ENCODE peak calls at places on chromosomes 16 and 17, in eight cellular contexts. W, Q, V, M, A, X, J and K are unnamed samples.
A peak's percentile ranks its signal among the peaks of the same experiment; 100 is the strongest.

GRCh38 chr17:60134396-60135159 is 15.2 kb upstream of the CA4 start:
- DNase-seq in M (peak; percentile 64), Q (peak; percentile 63), W (peak; percentile 55), V (peak; percentile 63), J (no peak), A (peak; percentile 69), X (peak; percentile 71), K (no peak)

GRCh38 chr16:48629531-48629930 is 19.6 kb upstream of the N4BP1 start:
- DNase-seq in M (no peak), A (no peak), V (no peak), Q (no peak), J (no peak), W (no peak), X (no peak), K (no peak)

GRCh38 chr16:81388357-81388756 is 56.3 kb upstream of the CMIP start:
- DNase-seq in A (no peak), J (no peak), V (no peak), X (no peak), M (no peak), W (no peak), Q (no peak), K (no peak)

GRCh38 chr17:29146369-29146972 is 33.7 kb downstream of the MYO18A start:
- DNase-seq in J (no peak), V (no peak), A (no peak), W (no peak), X (no peak), Q (no peak), M (no peak), K (no peak)

GRCh38 chr17:38584350-38584925 is 21.3 kb downstream of the SRCIN1 start:
- DNase-seq in W (peak; percentile 48), J (peak; percentile 55), V (peak; percentile 75), X (peak; percentile 74), A (peak; percentile 86), M (peak; percentile 73), Q (peak; percentile 90), K (no peak)

GRCh38 chr17:59848778-59849177 is 44.0 kb downstream of the TUBD1 start:
- DNase-seq in V (peak; percentile 73), X (peak; percentile 85), Q (peak; percentile 83), J (peak; percentile 60), M (peak; percentile 60), A (no peak), W (peak; percentile 94), K (peak; percentile 80)

GRCh38 chr16:86975445-86975844 is 341.7 kb downstream of the C16orf95 start:
- DNase-seq in W (peak; percentile 96), X (peak; percentile 55), V (peak; percentile 87), M (peak; percentile 66), A (peak; percentile 48), Q (peak; percentile 82), J (no peak), K (peak; percentile 86)

GRCh38 chr16:17591655-17592405 is 121.1 kb upstream of the XYLT1 start:
- DNase-seq in J (no peak), A (peak; percentile 64), W (no peak), M (peak; percentile 54), X (no peak), V (peak; percentile 5), Q (no peak), K (no peak)

GRCh38 chr16:86044241-86044671 is 145.3 kb downstream of the IRF8 start:
- DNase-seq in V (peak; percentile 47), M (peak; percentile 61), W (peak; percentile 64), A (peak; percentile 71), X (peak; percentile 48), J (no peak), Q (peak; percentile 79), K (no peak)

GRCh38 chr16:86881118-86881510 is 302.8 kb downstream of the FOXL1 start:
- DNase-seq in A (no peak), X (no peak), J (no peak), M (no peak), V (no peak), Q (no peak), W (no peak), K (no peak)

GRCh38 chr17:40307001-40307690 is 1.8 kb upstream of the RARA start:
- DNase-seq in Q (no peak), V (peak; percentile 88), X (peak; percentile 91), W (peak; percentile 73), A (peak; percentile 70), J (peak; percentile 68), M (peak; percentile 89), K (no peak)

GRCh38 chr17:8792646-8793045 is 6.5 kb downstream of the MFSD6L start:
- DNase-seq in J (no peak), A (no peak), V (no peak), W (no peak), X (no peak), M (no peak), Q (no peak), K (no peak)

GRCh38 chr16:74461826-74462225 is 40.5 kb upstream of the CLEC18B start:
- DNase-seq in A (no peak), M (no peak), V (no peak), W (no peak), J (no peak), X (no peak), Q (no peak), K (no peak)

GRCh38 chr16:69844441-69844840 is 82.3 kb downstream of the WWP2 start:
- DNase-seq in Q (no peak), M (no peak), X (no peak), W (no peak), J (no peak), V (no peak), A (no peak), K (no peak)

GRCh38 chr17:55327225-55328088 is 62.7 kb downstream of the HLF start:
- DNase-seq in J (peak; percentile 92), M (no peak), W (no peak), X (no peak), V (peak; percentile 26), Q (no peak), A (no peak), K (no peak)

GRCh38 chr16:74325331-74325730 is 28.7 kb downstream of the PSMD7 start:
- DNase-seq in A (no peak), W (no peak), J (no peak), V (no peak), M (no peak), Q (no peak), X (no peak), K (no peak)

GRCh38 chr17:75878174-75878998 is at the start of gene TRIM47:
- DNase-seq in J (peak; percentile 49), V (peak; percentile 76), A (peak; percentile 81), X (peak; percentile 69), Q (peak; percentile 91), M (peak; percentile 72), W (peak; percentile 65), K (no peak)

DNA sequence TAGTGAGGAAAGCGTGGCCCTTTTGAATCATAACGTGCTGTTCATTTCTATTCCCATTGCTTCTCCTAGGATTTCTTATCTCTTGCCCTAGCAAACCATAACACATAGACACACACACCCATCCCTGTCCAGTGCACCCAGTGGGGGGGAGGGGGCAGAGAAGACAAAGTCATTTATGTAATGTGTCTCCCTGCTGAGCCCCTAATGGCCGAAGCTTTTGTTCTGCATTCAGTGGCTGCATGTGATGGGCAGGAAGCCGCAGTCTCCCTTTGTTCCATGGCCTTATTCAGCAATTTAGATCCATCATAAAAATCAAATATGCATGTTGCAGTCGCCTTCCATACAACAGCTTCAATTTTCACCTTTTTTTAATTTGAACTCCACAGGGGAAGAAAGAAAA is 325.4 kb downstream of the ZFHX3 start:
- DNase-seq in W (no peak), X (no peak), V (no peak), Q (no peak), M (no peak), A (no peak), J (no peak), K (no peak)
- H3K4me3 ChIP-seq in W (no peak overlapping the region), X (no peak overlapping the region), V (no peak overlapping the region), Q (no peak overlapping the region), M (no peak overlapping the region), A (no peak overlapping the region), J (no peak overlapping the region), K (no peak overlapping the region)

GRCh38 chr17:79748296-79749099 is 17.8 kb downstream of the ENPP7 start:
- DNase-seq in W (no peak), X (no peak), V (no peak), A (peak; percentile 82), J (no peak), M (no peak), Q (no peak), K (no peak)
- H3K4me3 ChIP-seq in W (no peak overlapping the region), X (no peak overlapping the region), V (no peak overlapping the region), A (peak overlapping the region; percentile 32), J (no peak overlapping the region), M (no peak overlapping the region), Q (no peak overlapping the region), K (no peak overlapping the region)

DNA sequence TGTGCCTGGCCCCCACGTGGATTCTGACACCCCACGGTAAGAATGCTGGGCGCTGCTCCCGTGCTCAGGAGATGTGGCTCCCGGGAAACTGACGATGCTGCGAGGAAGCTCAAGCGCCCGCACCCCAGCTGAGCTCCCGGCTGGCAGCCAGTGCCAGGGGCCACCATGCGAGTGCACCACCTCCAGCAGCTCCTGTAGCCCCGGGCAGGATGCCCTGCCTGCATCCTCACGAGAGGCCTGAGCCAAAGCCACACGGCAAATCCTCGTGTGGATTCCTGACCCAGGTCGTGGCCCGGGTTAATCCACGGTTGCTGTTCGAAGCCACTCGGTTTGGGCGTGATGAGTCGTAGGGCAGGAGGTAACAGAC is 11.6 kb upstream of the DPEP1 start:
- DNase-seq in A (no peak), X (no peak), W (no peak), M (peak; percentile 68), Q (no peak), J (no peak), V (no peak), K (no peak)
- H3K4me3 ChIP-seq in A (no peak overlapping the region), X (peak overlapping the region; percentile 22), W (no peak overlapping the region), M (peak overlapping the region; percentile 40), Q (no peak overlapping the region), J (no peak overlapping the region), V (no peak overlapping the region), K (no peak overlapping the region)

DNA sequence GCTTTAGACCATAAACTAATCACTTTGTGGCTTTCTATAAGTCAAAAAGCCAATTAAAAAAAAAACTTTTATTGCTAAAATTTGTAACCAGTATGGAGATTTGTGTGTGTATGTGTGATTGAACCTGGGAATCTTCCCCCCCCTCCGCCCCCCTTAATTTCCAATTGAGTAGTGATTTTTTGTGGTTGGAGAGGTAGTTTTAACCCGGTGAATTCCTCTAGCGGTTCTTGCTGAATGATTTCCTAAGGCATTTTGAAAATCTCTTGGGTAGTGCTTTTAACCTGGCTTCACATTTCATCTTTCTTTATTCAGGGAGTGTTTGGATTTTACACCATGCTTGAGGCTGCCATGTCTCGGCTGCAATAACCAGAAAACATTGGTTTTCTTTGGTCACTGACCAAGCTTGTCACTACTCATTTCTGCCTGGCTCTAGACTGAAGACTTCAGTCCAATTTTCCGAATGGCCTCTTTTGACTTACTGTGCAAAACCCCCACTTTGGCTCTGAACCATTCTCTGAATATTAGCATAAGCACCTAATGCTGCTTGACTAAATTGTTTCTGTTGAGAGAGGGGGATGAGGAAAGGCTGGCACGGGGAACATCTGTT is 35.6 kb downstream of the PRKCA start:
- DNase-seq in M (no peak), J (no peak), W (no peak), X (no peak), Q (no peak), V (no peak), A (no peak), K (no peak)
- H3K4me3 ChIP-seq in M (no peak overlapping the region), J (no peak overlapping the region), W (no peak overlapping the region), X (no peak overlapping the region), Q (no peak overlapping the region), V (no peak overlapping the region), A (no peak overlapping the region), K (no peak overlapping the region)